ENCODE peak calls at places on chromosomes 7 and 10, in nine cellular contexts. One of them, this sample, is unnamed.

GRCh38 chr10:124341768-124342135 is 77.0 kb downstream of the OAT start:
- DNase-seq in fibroblast of lung: no peak
- DNase-seq in CD8-positive, alpha-beta memory T cell: peak
- DNase-seq in IMR-90: no peak
- DNase-seq in heart left ventricle: no peak
- DNase-seq in transverse colon: no peak
- DNase-seq in adipocyte: peak
- DNase-seq in endothelial cell of umbilical vein: no peak
- DNase-seq in SJSA1: no peak
- DNase-seq in this sample: peak

GRCh38 chr10:107144490-107144889 is 20.0 kb downstream of the SORCS1 start:
- DNase-seq in endothelial cell of umbilical vein: no peak
- DNase-seq in fibroblast of lung: no peak
- DNase-seq in adipocyte: no peak
- DNase-seq in SJSA1: no peak
- DNase-seq in CD8-positive, alpha-beta memory T cell: no peak
- DNase-seq in transverse colon: no peak
- DNase-seq in heart left ventricle: no peak
- DNase-seq in IMR-90: no peak
- DNase-seq in this sample: no peak

GRCh38 chr7:105940111-105940510 is 23.0 kb upstream of the CDHR3 start:
- DNase-seq in transverse colon: no peak
- DNase-seq in heart left ventricle: no peak
- DNase-seq in SJSA1: no peak
- DNase-seq in IMR-90: no peak
- DNase-seq in fibroblast of lung: no peak
- DNase-seq in CD8-positive, alpha-beta memory T cell: no peak
- DNase-seq in adipocyte: no peak
- DNase-seq in endothelial cell of umbilical vein: no peak
- DNase-seq in this sample: no peak

GRCh38 chr10:13272164-13272571 is 27.7 kb downstream of the PHYH start:
- DNase-seq in transverse colon: peak
- DNase-seq in endothelial cell of umbilical vein: no peak
- DNase-seq in heart left ventricle: peak
- DNase-seq in adipocyte: peak
- DNase-seq in IMR-90: peak
- DNase-seq in SJSA1: no peak
- DNase-seq in CD8-positive, alpha-beta memory T cell: no peak
- DNase-seq in fibroblast of lung: peak
- DNase-seq in this sample: no peak

GRCh38 chr7:20307901-20308300 is 22.8 kb upstream of the ITGB8 start:
- DNase-seq in heart left ventricle: no peak
- DNase-seq in transverse colon: no peak
- DNase-seq in endothelial cell of umbilical vein: no peak
- DNase-seq in fibroblast of lung: peak
- DNase-seq in IMR-90: no peak
- DNase-seq in SJSA1: no peak
- DNase-seq in CD8-positive, alpha-beta memory T cell: no peak
- DNase-seq in adipocyte: no peak
- DNase-seq in this sample: no peak

GRCh38 chr7:44333971-44334733 is 8.8 kb upstream of the CAMK2B start:
- DNase-seq in heart left ventricle: no peak
- DNase-seq in SJSA1: no peak
- DNase-seq in adipocyte: no peak
- DNase-seq in CD8-positive, alpha-beta memory T cell: no peak
- DNase-seq in endothelial cell of umbilical vein: no peak
- DNase-seq in transverse colon: no peak
- DNase-seq in IMR-90: no peak
- DNase-seq in fibroblast of lung: no peak
- DNase-seq in this sample: no peak

GRCh38 chr10:77005901-77006300 is 631.7 kb downstream of the KCNMA1 start:
- DNase-seq in heart left ventricle: no peak
- DNase-seq in fibroblast of lung: no peak
- DNase-seq in transverse colon: no peak
- DNase-seq in endothelial cell of umbilical vein: no peak
- DNase-seq in IMR-90: no peak
- DNase-seq in CD8-positive, alpha-beta memory T cell: no peak
- DNase-seq in SJSA1: no peak
- DNase-seq in adipocyte: no peak
- DNase-seq in this sample: no peak

GRCh38 chr10:110774069-110775021 is 97.4 kb upstream of the PDCD4 start:
- DNase-seq in CD8-positive, alpha-beta memory T cell: peak
- DNase-seq in transverse colon: no peak
- DNase-seq in SJSA1: peak
- DNase-seq in fibroblast of lung: peak
- DNase-seq in adipocyte: peak
- DNase-seq in IMR-90: peak
- DNase-seq in heart left ventricle: no peak
- DNase-seq in endothelial cell of umbilical vein: peak
- DNase-seq in this sample: no peak

GRCh38 chr7:55193245-55193644 is 171.9 kb upstream of the LANCL2 start:
- DNase-seq in endothelial cell of umbilical vein: no peak
- DNase-seq in CD8-positive, alpha-beta memory T cell: no peak
- DNase-seq in adipocyte: no peak
- DNase-seq in transverse colon: no peak
- DNase-seq in IMR-90: peak
- DNase-seq in heart left ventricle: no peak
- DNase-seq in fibroblast of lung: peak
- DNase-seq in SJSA1: peak
- DNase-seq in this sample: no peak

GRCh38 chr7:43666938-43667337 is 62.4 kb downstream of the COA1 start:
- DNase-seq in CD8-positive, alpha-beta memory T cell: no peak
- DNase-seq in endothelial cell of umbilical vein: no peak
- DNase-seq in heart left ventricle: no peak
- DNase-seq in IMR-90: peak
- DNase-seq in adipocyte: peak
- DNase-seq in transverse colon: no peak
- DNase-seq in SJSA1: no peak
- DNase-seq in fibroblast of lung: peak
- DNase-seq in this sample: no peak

GRCh38 chr7:42745357-42746022 is 166.4 kb downstream of the C7orf25 start:
- DNase-seq in IMR-90: peak
- DNase-seq in SJSA1: peak
- DNase-seq in transverse colon: peak
- DNase-seq in heart left ventricle: peak
- DNase-seq in endothelial cell of umbilical vein: no peak
- DNase-seq in adipocyte: peak
- DNase-seq in fibroblast of lung: peak
- DNase-seq in CD8-positive, alpha-beta memory T cell: no peak
- DNase-seq in this sample: peak

GRCh38 chr7:131370523-131370968 is 42.9 kb downstream of the MKLN1 start:
- DNase-seq in endothelial cell of umbilical vein: no peak
- DNase-seq in transverse colon: no peak
- DNase-seq in heart left ventricle: no peak
- DNase-seq in CD8-positive, alpha-beta memory T cell: peak
- DNase-seq in IMR-90: peak
- DNase-seq in fibroblast of lung: peak
- DNase-seq in SJSA1: peak
- DNase-seq in adipocyte: peak
- DNase-seq in this sample: peak

GRCh38 chr10:89644691-89644966 is 413 bp downstream of the PANK1 start:
- DNase-seq in adipocyte: no peak
- DNase-seq in transverse colon: no peak
- DNase-seq in endothelial cell of umbilical vein: peak
- DNase-seq in IMR-90: no peak
- DNase-seq in SJSA1: no peak
- DNase-seq in CD8-positive, alpha-beta memory T cell: no peak
- DNase-seq in fibroblast of lung: no peak
- DNase-seq in heart left ventricle: no peak
- DNase-seq in this sample: no peak

GRCh38 chr10:114996542-114996941 is 58.5 kb downstream of the TRUB1 start:
- DNase-seq in fibroblast of lung: peak
- DNase-seq in adipocyte: peak
- DNase-seq in endothelial cell of umbilical vein: no peak
- DNase-seq in IMR-90: peak
- DNase-seq in heart left ventricle: no peak
- DNase-seq in transverse colon: no peak
- DNase-seq in CD8-positive, alpha-beta memory T cell: no peak
- DNase-seq in SJSA1: no peak
- DNase-seq in this sample: no peak

GRCh38 chr7:101507791-101508252 is 121.3 kb downstream of the MYL10 start:
- DNase-seq in adipocyte: peak
- DNase-seq in IMR-90: peak
- DNase-seq in fibroblast of lung: peak
- DNase-seq in heart left ventricle: no peak
- DNase-seq in transverse colon: peak
- DNase-seq in SJSA1: no peak
- DNase-seq in CD8-positive, alpha-beta memory T cell: no peak
- DNase-seq in endothelial cell of umbilical vein: peak
- DNase-seq in this sample: peak

DNA sequence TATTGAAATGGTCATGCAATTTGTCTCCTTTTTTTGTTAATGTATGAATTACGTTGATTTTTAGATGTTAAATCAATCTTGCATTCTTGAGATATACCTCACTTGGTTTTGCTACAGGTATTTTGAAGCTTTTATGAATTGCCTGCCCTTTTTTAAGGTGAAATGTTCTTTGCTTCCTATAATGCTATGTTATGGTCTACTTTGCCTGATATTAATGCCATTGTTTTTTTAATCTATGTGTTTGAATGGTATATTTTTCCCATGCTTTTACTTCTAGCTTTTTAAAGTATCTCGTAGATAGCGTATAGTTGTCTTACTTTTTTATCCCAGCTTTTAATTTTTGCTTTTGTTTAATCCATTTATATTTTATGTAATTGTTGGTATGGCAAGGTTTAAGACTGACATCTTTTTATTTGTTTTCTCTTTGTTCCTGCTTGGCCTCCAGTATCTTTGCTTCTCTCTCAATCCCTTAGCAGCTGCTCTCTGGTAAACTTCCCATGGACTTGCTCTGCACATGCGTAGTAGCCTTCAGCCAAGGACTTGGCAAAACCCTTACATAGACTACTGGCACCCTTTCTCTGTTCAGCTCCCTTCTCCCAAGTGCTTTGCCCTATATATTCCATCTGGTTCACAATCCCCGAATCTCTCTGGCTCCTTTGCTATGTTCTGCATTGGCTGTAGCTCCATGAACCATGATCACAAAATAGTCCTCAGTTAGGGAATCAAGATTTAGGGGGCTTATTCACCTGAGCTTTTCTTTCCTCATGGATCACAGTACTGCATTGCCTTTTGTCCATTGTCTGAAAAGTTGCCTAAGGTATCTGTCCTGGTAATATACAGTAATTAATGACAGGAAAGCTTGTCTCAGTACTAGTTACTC is 8.4 kb downstream of the TRIM24 start:
- DNase-seq in fibroblast of lung: no peak
- DNase-seq in endothelial cell of umbilical vein: no peak
- DNase-seq in CD8-positive, alpha-beta memory T cell: no peak
- DNase-seq in SJSA1: no peak
- DNase-seq in adipocyte: no peak
- DNase-seq in IMR-90: peak
- DNase-seq in transverse colon: no peak
- DNase-seq in heart left ventricle: peak
- DNase-seq in this sample: no peak
- H3K4me3 ChIP-seq in fibroblast of lung: no peak
- H3K4me3 ChIP-seq in endothelial cell of umbilical vein: no peak
- H3K4me3 ChIP-seq in CD8-positive, alpha-beta memory T cell: no peak
- H3K4me3 ChIP-seq in SJSA1: no peak
- H3K4me3 ChIP-seq in adipocyte: no peak
- H3K4me3 ChIP-seq in IMR-90: no peak
- H3K4me3 ChIP-seq in transverse colon: no peak
- H3K4me3 ChIP-seq in heart left ventricle: no peak
- H3K4me3 ChIP-seq in this sample: no peak

DNA sequence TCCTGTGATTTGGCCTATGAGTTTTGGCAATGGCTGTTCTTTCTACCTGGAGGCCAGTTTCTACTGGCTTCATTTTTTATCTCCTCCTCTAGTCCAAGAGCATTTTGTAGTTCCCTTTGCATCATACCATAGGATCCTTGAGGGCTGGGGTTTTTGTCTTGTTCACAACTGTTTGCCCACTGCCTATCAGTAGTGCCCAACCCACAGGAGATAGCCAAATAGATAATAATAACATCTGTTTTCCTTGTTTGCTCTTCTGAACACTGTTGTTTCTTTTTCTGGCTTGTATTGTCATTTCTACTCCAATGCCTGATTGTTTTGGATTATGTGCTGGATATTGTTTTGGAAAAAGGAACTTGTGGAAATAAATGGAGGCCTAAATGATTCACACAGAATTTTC is 3.4 kb downstream of the CDK1 start:
- DNase-seq in CD8-positive, alpha-beta memory T cell: no peak
- DNase-seq in IMR-90: no peak
- DNase-seq in fibroblast of lung: no peak
- DNase-seq in endothelial cell of umbilical vein: no peak
- DNase-seq in SJSA1: no peak
- DNase-seq in transverse colon: no peak
- DNase-seq in adipocyte: no peak
- DNase-seq in heart left ventricle: no peak
- DNase-seq in this sample: no peak
- H3K4me3 ChIP-seq in CD8-positive, alpha-beta memory T cell: no peak
- H3K4me3 ChIP-seq in IMR-90: no peak
- H3K4me3 ChIP-seq in fibroblast of lung: no peak
- H3K4me3 ChIP-seq in endothelial cell of umbilical vein: peak
- H3K4me3 ChIP-seq in SJSA1: no peak
- H3K4me3 ChIP-seq in transverse colon: no peak
- H3K4me3 ChIP-seq in adipocyte: peak
- H3K4me3 ChIP-seq in heart left ventricle: no peak
- H3K4me3 ChIP-seq in this sample: no peak

DNA sequence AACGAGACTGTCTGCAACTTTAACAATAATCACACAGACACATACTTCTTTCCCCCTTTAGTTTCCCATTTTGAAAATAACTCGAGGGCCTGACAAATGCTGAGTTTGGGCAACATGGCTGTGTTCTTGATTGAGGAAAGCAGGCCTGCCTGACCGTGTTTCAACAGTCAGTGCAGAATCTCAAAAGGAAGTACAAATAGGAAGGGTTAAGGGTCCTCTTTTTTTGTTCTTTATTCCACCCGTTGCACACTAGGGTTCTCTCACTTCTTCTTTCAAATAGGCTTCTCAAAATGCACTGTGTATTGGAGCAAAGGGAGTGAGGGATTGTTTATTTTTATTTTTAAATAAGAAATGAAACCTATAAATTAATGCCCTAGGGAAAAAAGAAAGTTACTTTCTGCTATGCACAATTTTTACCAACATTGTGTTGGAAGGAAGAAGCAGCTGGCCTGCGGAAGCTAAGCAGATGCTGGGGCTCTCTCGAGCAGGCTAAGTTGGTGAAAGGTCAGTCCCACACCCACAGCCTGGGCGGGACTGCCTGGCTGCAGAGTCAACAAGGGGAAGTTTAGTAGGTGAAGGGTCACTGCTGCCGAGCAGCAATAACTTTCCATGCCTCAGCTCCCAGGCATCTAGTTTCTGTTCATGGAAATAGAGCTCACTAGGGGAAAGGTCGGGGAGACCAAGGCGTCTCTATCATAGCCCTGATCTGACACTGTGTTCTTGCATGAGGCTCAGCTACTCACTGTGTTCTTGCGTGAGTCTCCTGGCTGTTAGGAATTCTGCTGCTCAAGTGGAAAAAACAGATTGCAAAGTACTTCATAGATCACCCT is 12.2 kb upstream of the PDK4 start:
- DNase-seq in endothelial cell of umbilical vein: peak
- DNase-seq in fibroblast of lung: peak
- DNase-seq in CD8-positive, alpha-beta memory T cell: peak
- DNase-seq in SJSA1: peak
- DNase-seq in adipocyte: peak
- DNase-seq in IMR-90: peak
- DNase-seq in transverse colon: peak
- DNase-seq in heart left ventricle: peak
- DNase-seq in this sample: no peak
- H3K4me3 ChIP-seq in endothelial cell of umbilical vein: peak
- H3K4me3 ChIP-seq in fibroblast of lung: no peak
- H3K4me3 ChIP-seq in CD8-positive, alpha-beta memory T cell: no peak
- H3K4me3 ChIP-seq in SJSA1: no peak
- H3K4me3 ChIP-seq in adipocyte: peak
- H3K4me3 ChIP-seq in IMR-90: no peak
- H3K4me3 ChIP-seq in transverse colon: peak
- H3K4me3 ChIP-seq in heart left ventricle: peak
- H3K4me3 ChIP-seq in this sample: no peak

GRCh38 chr7:38753347-38753746 is 122.2 kb upstream of the AMPH start:
- DNase-seq in IMR-90: no peak
- DNase-seq in transverse colon: no peak
- DNase-seq in heart left ventricle: peak
- DNase-seq in SJSA1: no peak
- DNase-seq in CD8-positive, alpha-beta memory T cell: no peak
- DNase-seq in endothelial cell of umbilical vein: no peak
- DNase-seq in fibroblast of lung: no peak
- DNase-seq in adipocyte: no peak
- DNase-seq in this sample: no peak
- H3K4me3 ChIP-seq in IMR-90: no peak
- H3K4me3 ChIP-seq in transverse colon: no peak
- H3K4me3 ChIP-seq in heart left ventricle: no peak
- H3K4me3 ChIP-seq in SJSA1: no peak
- H3K4me3 ChIP-seq in CD8-positive, alpha-beta memory T cell: no peak
- H3K4me3 ChIP-seq in endothelial cell of umbilical vein: no peak
- H3K4me3 ChIP-seq in fibroblast of lung: no peak
- H3K4me3 ChIP-seq in adipocyte: no peak
- H3K4me3 ChIP-seq in this sample: no peak